ENCODE peak calls at places on chromosomes 2 and 18, in six cellular contexts. J, P, W, U, Y and D are unnamed samples.

GRCh38 chr18:57561728-57562423 is 24.6 kb downstream of the FECH start:
- DNase-seq in J (peak), P (peak), W (no peak), U (peak), Y (peak), D (peak)

GRCh38 chr2:200619275-200619674 is 33.5 kb downstream of the AOX1 start:
- DNase-seq in J (peak), P (no peak), W (no peak), U (no peak), Y (no peak), D (no peak)

GRCh38 chr2:189641565-189641964 is 19.7 kb upstream of the ASNSD1 start:
- DNase-seq in J (peak), P (no peak), W (no peak), U (peak), Y (no peak), D (no peak)

GRCh38 chr2:145027073-145027459 is 507.1 kb upstream of the ZEB2 start:
- DNase-seq in J (peak), P (no peak), W (no peak), U (no peak), Y (no peak), D (no peak)

GRCh38 chr2:54310314-54310713 is 54.3 kb upstream of the TSPYL6 start:
- DNase-seq in J (no peak), P (no peak), W (no peak), U (no peak), Y (no peak), D (no peak)

GRCh38 chr2:48227617-48228344 is 302.2 kb upstream of the STON1 start:
- DNase-seq in J (no peak), P (no peak), W (no peak), U (no peak), Y (no peak), D (no peak)

GRCh38 chr2:36729067-36729466 is 32.6 kb downstream of the VIT start:
- DNase-seq in J (peak), P (no peak), W (no peak), U (no peak), Y (no peak), D (no peak)

GRCh38 chr2:157746234-157746950 is 117.7 kb upstream of the ACVR1C start:
- DNase-seq in J (peak), P (no peak), W (no peak), U (no peak), Y (no peak), D (no peak)

GRCh38 chr2:172969609-172970008 is 106.0 kb upstream of the MAP3K20 start:
- DNase-seq in J (no peak), P (no peak), W (no peak), U (no peak), Y (no peak), D (peak)

GRCh38 chr2:172472441-172473051 is 45.2 kb downstream of the ITGA6 start:
- DNase-seq in J (no peak), P (no peak), W (no peak), U (no peak), Y (no peak), D (no peak)

GRCh38 chr18:79182047-79182713 is 113.0 kb downstream of the ATP9B start:
- DNase-seq in J (no peak), P (no peak), W (no peak), U (no peak), Y (no peak), D (no peak)

GRCh38 chr2:173451137-173451536 is 96.5 kb downstream of the CDCA7 start:
- DNase-seq in J (no peak), P (no peak), W (no peak), U (no peak), Y (no peak), D (peak)

GRCh38 chr18:58715540-58715939 is 44.3 kb downstream of the MALT1 start:
- DNase-seq in J (no peak), P (no peak), W (no peak), U (no peak), Y (no peak), D (no peak)